ENCODE peak calls at places on chromosomes 4 and X, in nine cellular contexts. P, A, Q, Y, C, R, V, E and I are unnamed samples.

GRCh38 chrX:80808854-80809493 is 703 bp downstream of the BRWD3 start:
- DNase-seq in P (peak; percentile 68), A (peak; percentile 12), Q (peak; percentile 44), Y (peak; percentile 37), C (peak; percentile 40), R (peak; percentile 17), V (peak; percentile 26), E (no peak), I (peak; percentile 62)

GRCh38 chrX:86033385-86033784 is 14.0 kb downstream of the CHM start:
- DNase-seq in P (no peak), A (no peak), Q (no peak), Y (no peak), C (peak; percentile 42), R (no peak), V (no peak), E (no peak), I (no peak)

GRCh38 chr4:22999419-22999818 is 306.7 kb downstream of the GBA3 start:
- DNase-seq in P (no peak), A (no peak), Q (no peak), Y (no peak), C (no peak), R (peak; percentile 31), V (no peak), E (no peak), I (no peak)

GRCh38 chrX:119488749-119489148 is 20.5 kb downstream of the SLC25A5 start:
- DNase-seq in P (peak; percentile 75), A (peak; percentile 65), Q (peak; percentile 44), Y (no peak), C (peak; percentile 78), R (peak; percentile 50), V (peak; percentile 38), E (peak; percentile 47), I (no peak)

GRCh38 chrX:155028749-155029360 is 2.2 kb downstream of the FUNDC2 start:
- DNase-seq in P (no peak), A (peak; percentile 71), Q (no peak), Y (peak; percentile 39), C (peak; percentile 18), R (peak; percentile 48), V (no peak), E (no peak), I (no peak)

GRCh38 chr4:76799139-76799538 is 98.8 kb downstream of the SOWAHB start:
- DNase-seq in P (no peak), A (no peak), Q (no peak), Y (no peak), C (no peak), R (no peak), V (no peak), E (no peak), I (no peak)

GRCh38 chr4:185115827-185116232 is 27.2 kb upstream of the SLC25A4 start:
- DNase-seq in P (peak; percentile 88), A (peak; percentile 99), Q (peak; percentile 47), Y (no peak), C (peak; percentile 74), R (peak; percentile 95), V (peak; percentile 73), E (no peak), I (peak; percentile 69)

GRCh38 chrX:147342197-147342596 is 527.7 kb upstream of the CXorf51A start:
- DNase-seq in P (no peak), A (no peak), Q (no peak), Y (no peak), C (no peak), R (no peak), V (no peak), E (no peak), I (no peak)

GRCh38 chr4:168540086-168540864 is 43.4 kb downstream of the PALLD start:
- DNase-seq in P (no peak), A (no peak), Q (no peak), Y (no peak), C (peak; percentile 81), R (no peak), V (no peak), E (no peak), I (no peak)

GRCh38 chrX:43333543-43333942 is 322.6 kb upstream of the MAOA start:
- DNase-seq in P (no peak), A (peak; percentile 1), Q (no peak), Y (no peak), C (no peak), R (no peak), V (no peak), E (no peak), I (no peak)

GRCh38 chr4:1039493-1040343 is 28.3 kb downstream of the FGFRL1 start:
- DNase-seq in P (peak; percentile 87), A (peak; percentile 64), Q (no peak), Y (no peak), C (peak; percentile 75), R (peak; percentile 81), V (peak; percentile 53), E (no peak), I (no peak)

GRCh38 chrX:41781500-41781899 is 57.5 kb downstream of the GPR82 start:
- DNase-seq in P (no peak), A (peak; percentile 49), Q (no peak), Y (peak; percentile 23), C (peak; percentile 64), R (peak; percentile 30), V (no peak), E (no peak), I (no peak)

GRCh38 chr4:159111417-159111816 is 8.5 kb downstream of the RAPGEF2 start:
- DNase-seq in P (no peak), A (no peak), Q (no peak), Y (no peak), C (no peak), R (no peak), V (no peak), E (no peak), I (no peak)

GRCh38 chrX:65688403-65688881 is 21.0 kb downstream of the MSN start:
- DNase-seq in P (no peak), A (peak; percentile 50), Q (no peak), Y (peak; percentile 61), C (peak; percentile 44), R (no peak), V (no peak), E (no peak), I (no peak)
- H3K4me1 ChIP-seq in P (no peaks in the 10 kb centered on the region), A (no peaks in the 10 kb centered on the region), Q (peaks cover 95% of the 10 kb centered on the region), Y (peaks cover 38% of the 10 kb centered on the region), C (peaks cover 50% of the 10 kb centered on the region), R (peaks cover 26% of the 10 kb centered on the region), V (no peaks in the 10 kb centered on the region), E (peaks cover 87% of the 10 kb centered on the region), I (peaks cover 83% of the 10 kb centered on the region)

GRCh38 chrX:129773649-129774458 is 5.9 kb upstream of the SASH3 start:
- DNase-seq in P (no peak), A (no peak), Q (no peak), Y (no peak), C (no peak), R (no peak), V (no peak), E (no peak), I (no peak)
- H3K4me1 ChIP-seq in P (no peaks in the 10 kb centered on the region), A (no peaks in the 10 kb centered on the region), Q (peaks cover 98% of the 10 kb centered on the region), Y (no peaks in the 10 kb centered on the region), C (no peaks in the 10 kb centered on the region), R (no peaks in the 10 kb centered on the region), V (no peaks in the 10 kb centered on the region), E (peaks cover 5% of the 10 kb centered on the region), I (no peaks in the 10 kb centered on the region)

DNA sequence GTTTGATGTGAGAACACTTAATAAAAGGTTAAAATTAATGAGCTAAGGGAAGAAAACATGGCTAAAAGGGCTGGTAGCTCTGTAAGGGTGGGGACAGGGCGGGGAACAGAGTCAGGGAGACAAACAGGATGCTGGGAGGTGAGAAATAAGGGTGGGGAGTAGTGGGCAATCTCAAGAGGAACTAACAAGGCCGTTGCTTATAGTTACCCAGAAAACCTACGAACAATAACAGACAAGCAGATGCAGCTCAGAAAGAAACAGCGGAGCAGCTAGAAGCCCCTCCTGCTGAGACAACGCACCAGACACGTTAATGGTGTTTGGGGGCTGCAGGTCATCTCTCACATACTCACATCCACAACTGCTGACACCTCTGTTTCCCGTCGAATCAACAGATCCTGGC is 9.7 kb upstream of the KLF3 start:
- DNase-seq in P (peak; percentile 58), A (no peak), Q (no peak), Y (no peak), C (no peak), R (no peak), V (no peak), E (no peak), I (no peak)
- H3K4me1 ChIP-seq in P (no peaks in the 10 kb centered on the region), A (no peaks in the 10 kb centered on the region), Q (no peaks in the 10 kb centered on the region), Y (peaks cover 5% of the 10 kb centered on the region), C (no peaks in the 10 kb centered on the region), R (peaks cover 4% of the 10 kb centered on the region), V (no peaks in the 10 kb centered on the region), E (no peaks in the 10 kb centered on the region), I (no peaks in the 10 kb centered on the region)

DNA sequence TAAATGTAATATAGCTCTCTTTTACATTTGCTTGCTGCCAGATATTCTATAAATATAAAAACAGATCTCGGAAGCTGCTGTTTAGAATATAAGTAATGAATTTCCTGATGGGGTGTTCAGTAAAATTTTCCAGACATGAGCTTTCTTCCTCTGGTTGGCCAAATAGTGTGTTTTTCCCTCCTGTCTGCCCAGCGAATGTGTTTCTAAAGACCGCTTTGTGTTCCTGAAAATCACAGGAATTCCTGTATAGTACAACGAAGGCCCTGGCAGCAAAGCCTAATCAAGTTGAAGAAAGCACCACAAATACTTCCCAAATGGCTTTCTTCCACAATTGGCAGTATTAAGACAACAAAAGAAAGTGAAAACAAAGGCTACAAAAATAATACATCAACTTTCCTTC is 494.1 kb downstream of the INPP4B start:
- DNase-seq in P (no peak), A (no peak), Q (no peak), Y (no peak), C (no peak), R (no peak), V (no peak), E (no peak), I (no peak)
- H3K4me1 ChIP-seq in P (peaks cover 3% of the 10 kb centered on the region), A (peaks cover 54% of the 10 kb centered on the region), Q (peaks cover 43% of the 10 kb centered on the region), Y (peaks cover 41% of the 10 kb centered on the region), C (peaks cover 38% of the 10 kb centered on the region), R (no peaks in the 10 kb centered on the region), V (no peaks in the 10 kb centered on the region), E (peaks cover 55% of the 10 kb centered on the region), I (peaks cover 37% of the 10 kb centered on the region)

GRCh38 chr4:143441678-143442077 is 71.8 kb upstream of the SMARCA5 start:
- DNase-seq in P (no peak), A (no peak), Q (no peak), Y (no peak), C (no peak), R (no peak), V (no peak), E (no peak), I (no peak)

GRCh38 chr4:143443728-143444127 is 69.8 kb upstream of the SMARCA5 start:
- DNase-seq in P (no peak), A (no peak), Q (no peak), Y (no peak), C (no peak), R (no peak), V (no peak), E (no peak), I (no peak)

GRCh38 chr4:143437937-143438336 is 75.6 kb upstream of the SMARCA5 start:
- DNase-seq in P (no peak), A (no peak), Q (no peak), Y (no peak), C (no peak), R (no peak), V (no peak), E (no peak), I (no peak)

GRCh38 chr4:143437476-143437875 is 76.0 kb upstream of the SMARCA5 start:
- DNase-seq in P (no peak), A (no peak), Q (no peak), Y (no peak), C (no peak), R (no peak), V (no peak), E (no peak), I (no peak)

GRCh38 chr4:143438710-143439109 is 74.8 kb upstream of the SMARCA5 start:
- DNase-seq in P (no peak), A (no peak), Q (no peak), Y (no peak), C (no peak), R (no peak), V (no peak), E (no peak), I (no peak)
- H3K4me1 ChIP-seq in P (no peaks in the 10 kb centered on the region), A (no peaks in the 10 kb centered on the region), Q (no peaks in the 10 kb centered on the region), Y (no peaks in the 10 kb centered on the region), C (no peaks in the 10 kb centered on the region), R (no peaks in the 10 kb centered on the region), V (no peaks in the 10 kb centered on the region), E (no peaks in the 10 kb centered on the region), I (no peaks in the 10 kb centered on the region)